ENCODE peak calls at places on chromosomes 2 and 18, in seven cellular contexts. W is RWPE1; P is NCI-H1436; M is stimulated activated CD4-positive, alpha-beta T cell treated with anti-CD3 and anti-CD28 coated beads, Interleukin-15, amount 100 ng/mL, for 1 hour; H is GM06990; B is foreskin keratinocyte; X is naive thymus-derived CD8-positive, alpha-beta T cell. O is an unnamed sample.

GRCh38 chr2:166361351-166362153 is 14.2 kb downstream of the SCN9A start:
- DNase-seq in P (no peak), H (no peak), M (no peak), B (no peak), X (no peak), W (peak; percentile 10), O (no peak)

GRCh38 chr2:146450131-146450530 is 1394.7 kb upstream of the ACVR2A start:
- DNase-seq in P (no peak), W (no peak), H (no peak), X (no peak), B (peak; percentile 41), M (no peak), O (no peak)

GRCh38 chr2:20620696-20621365 is 30.1 kb downstream of the HS1BP3 start:
- DNase-seq in P (no peak), B (no peak), W (no peak), X (no peak), H (no peak), M (no peak), O (no peak)

GRCh38 chr18:25875574-25875973 is 214.8 kb downstream of the SS18 start:
- DNase-seq in B (no peak), X (no peak), W (no peak), P (no peak), M (no peak), H (no peak), O (no peak)

GRCh38 chr2:88626171-88627054 is 851 bp downstream of the EIF2AK3 start:
- DNase-seq in H (peak; percentile 64), P (no peak), B (peak; percentile 33), W (peak; percentile 19), M (peak; percentile 35), X (peak; percentile 53), O (peak; percentile 38)

GRCh38 chr2:136238214-136238551 is 120.2 kb upstream of the CXCR4 start:
- DNase-seq in P (no peak), X (no peak), H (no peak), B (no peak), M (no peak), W (no peak), O (no peak)

GRCh38 chr18:69838620-69839411 is 108.9 kb downstream of the CD226 start:
- DNase-seq in B (no peak), M (no peak), H (no peak), W (peak; percentile 15), P (no peak), X (no peak), O (no peak)

GRCh38 chr2:239774142-239774462 is 251.0 kb downstream of the NDUFA10 start:
- DNase-seq in P (no peak), H (no peak), B (no peak), M (no peak), X (no peak), W (no peak), O (no peak)

GRCh38 chr2:215826838-215827441 is 186.4 kb downstream of the MREG start:
- DNase-seq in X (no peak), P (no peak), W (no peak), M (no peak), H (no peak), B (no peak), O (no peak)

GRCh38 chr2:69012310-69013122 is 463 bp upstream of the ANTXR1 start:
- DNase-seq in X (peak; percentile 29), B (no peak), M (peak; percentile 16), W (no peak), P (peak; percentile 68), H (peak; percentile 30), O (no peak)

GRCh38 chr2:127897531-127898187 is 11.9 kb upstream of the AMMECR1L start:
- DNase-seq in W (no peak), M (no peak), P (no peak), B (no peak), H (no peak), X (no peak), O (no peak)

GRCh38 chr18:55406374-55407045 is 181.5 kb downstream of the TCF4 start:
- DNase-seq in W (no peak), P (no peak), H (no peak), X (no peak), M (no peak), B (no peak), O (no peak)

GRCh38 chr18:23460285-23461273 is 7.5 kb downstream of the RIOK3 start:
- DNase-seq in X (no peak), W (no peak), H (no peak), P (no peak), M (no peak), B (no peak), O (no peak)

GRCh38 chr18:61669320-61669719 is 223.5 kb downstream of the RNF152 start:
- DNase-seq in P (no peak), H (no peak), B (no peak), X (no peak), W (no peak), M (no peak), O (no peak)

GRCh38 chr2:101341421-101341820 is 32.9 kb upstream of the RNF149 start:
- DNase-seq in B (no peak), X (no peak), M (peak; percentile 23), W (no peak), H (no peak), P (no peak), O (no peak)

GRCh38 chr2:121356058-121356640 is 71.1 kb upstream of the TFCP2L1 start:
- DNase-seq in X (no peak), B (peak; percentile 48), P (peak; percentile 47), W (peak; percentile 58), M (no peak), H (no peak), O (no peak)

GRCh38 chr2:136116813-136117390 is 1.0 kb downstream of the CXCR4 start:
- DNase-seq in M (peak; percentile 46), X (peak; percentile 84), W (no peak), H (peak; percentile 82), P (no peak), B (no peak), O (peak; percentile 86)

GRCh38 chr2:26521054-26521912 is 43.4 kb upstream of the OTOF start:
- DNase-seq in P (peak; percentile 55), X (no peak), H (no peak), B (no peak), M (no peak), W (peak; percentile 26), O (no peak)